ENCODE peak calls at places on chromosome 15, in ten cellular contexts. V is osteoblast; A is activated CD4-positive, alpha-beta T cell treated with anti-CD3 and anti-CD28 coated beads, Interleukin-2, amount 50 U/mL, for 1 hour; B is psoas muscle; U is AG10803; H is iris pigment epithelial cell; P is HFF-Myc; D is GM20000; M is stimulated activated CD8-positive, alpha-beta memory T cell treated with anti-CD3 and anti-CD28 coated beads, Interleukin-12 subunit alpha, Interleukin-12 subunit beta, amount 100 ng/mL, for 4 hours; W is right cardiac atrium. Y is an unnamed sample.

GRCh38 chr15:32855942-32856341 is 138.1 kb downstream of the GREM1 start:
- DNase-seq in V (peak; percentile 78), A (no peak), B (no peak), U (peak; percentile 100), H (peak; percentile 99), P (peak; percentile 95), D (no peak), M (no peak), W (no peak), Y (no peak)

GRCh38 chr15:65394280-65394789 is 16.5 kb upstream of the IGDCC3 start:
- DNase-seq in V (peak; percentile 82), A (no peak), B (no peak), U (no peak), H (no peak), P (no peak), D (no peak), M (no peak), W (no peak), Y (no peak)

GRCh38 chr15:56933420-56934210 is 15.2 kb downstream of the TCF12 start:
- DNase-seq in V (no peak), A (no peak), B (no peak), U (no peak), H (no peak), P (no peak), D (no peak), M (no peak), W (no peak), Y (no peak)

GRCh38 chr15:80934761-80935221 is 54.8 kb downstream of the MESD start:
- DNase-seq in V (peak; percentile 93), A (no peak), B (no peak), U (peak; percentile 56), H (peak; percentile 77), P (peak; percentile 24), D (no peak), M (no peak), W (peak; percentile 53), Y (no peak)

GRCh38 chr15:28881600-28881999 is 4.2 kb upstream of the APBA2 start:
- DNase-seq in V (no peak), A (no peak), B (no peak), U (no peak), H (no peak), P (no peak), D (no peak), M (no peak), W (no peak), Y (no peak)

GRCh38 chr15:55741592-55742497 is 1.1 kb downstream of the PRTG start:
- DNase-seq in V (peak; percentile 87), A (no peak), B (no peak), U (no peak), H (peak; percentile 3), P (no peak), D (peak; percentile 53), M (no peak), W (no peak), Y (no peak)

GRCh38 chr15:28891588-28891987 is 5.8 kb downstream of the APBA2 start:
- DNase-seq in V (no peak), A (no peak), B (no peak), U (no peak), H (no peak), P (no peak), D (no peak), M (no peak), W (no peak), Y (no peak)

GRCh38 chr15:80931721-80932609 is 57.7 kb downstream of the MESD start:
- DNase-seq in V (peak; percentile 92), A (no peak), B (peak; percentile 64), U (no peak), H (no peak), P (no peak), D (no peak), M (no peak), W (peak; percentile 71), Y (no peak)

GRCh38 chr15:84975871-84976351 is 5.7 kb upstream of the PDE8A start:
- DNase-seq in V (peak; percentile 58), A (no peak), B (no peak), U (no peak), H (no peak), P (no peak), D (no peak), M (no peak), W (no peak), Y (no peak)

GRCh38 chr15:60704129-60704528 is 225.2 kb upstream of the ICE2 start:
- DNase-seq in V (no peak), A (peak; percentile 45), B (no peak), U (no peak), H (no peak), P (no peak), D (no peak), M (no peak), W (no peak), Y (no peak)

GRCh38 chr15:79635897-79636596 is 203.9 kb downstream of the MINAR1 start:
- DNase-seq in V (no peak), A (no peak), B (no peak), U (peak; percentile 33), H (no peak), P (no peak), D (no peak), M (no peak), W (no peak), Y (no peak)

GRCh38 chr15:70200511-70200991 is 102.8 kb upstream of the TLE3 start:
- DNase-seq in V (no peak), A (no peak), B (peak; percentile 41), U (peak; percentile 49), H (peak; percentile 30), P (no peak), D (no peak), M (no peak), W (no peak), Y (no peak)

GRCh38 chr15:69976366-69976994 is 121.2 kb downstream of the TLE3 start:
- DNase-seq in V (peak; percentile 85), A (peak; percentile 39), B (no peak), U (peak; percentile 36), H (peak; percentile 25), P (peak; percentile 29), D (peak; percentile 56), M (no peak), W (no peak), Y (no peak)

GRCh38 chr15:98804057-98804380 is 155.7 kb downstream of the IGF1R start:
- DNase-seq in V (no peak), A (no peak), B (no peak), U (no peak), H (peak; percentile 27), P (no peak), D (no peak), M (no peak), W (no peak), Y (no peak)

GRCh38 chr15:80787238-80787805 is 8.2 kb downstream of the CEMIP start:
- DNase-seq in V (no peak), A (no peak), B (no peak), U (no peak), H (no peak), P (no peak), D (no peak), M (no peak), W (no peak), Y (no peak)

GRCh38 chr15:67172172-67172571 is 82.3 kb downstream of the AAGAB start:
- DNase-seq in V (no peak), A (no peak), B (no peak), U (no peak), H (no peak), P (no peak), D (no peak), M (no peak), W (no peak), Y (no peak)

GRCh38 chr15:88069561-88069960 is 187.0 kb downstream of the NTRK3 start:
- DNase-seq in V (no peak), A (no peak), B (no peak), U (no peak), H (no peak), P (no peak), D (no peak), M (no peak), W (no peak), Y (peak; percentile 79)

GRCh38 chr15:44087578-44088190 is 107.4 kb downstream of the FRMD5 start:
- DNase-seq in V (peak; percentile 50), A (no peak), B (no peak), U (peak; percentile 91), H (peak; percentile 92), P (peak; percentile 62), D (no peak), M (no peak), W (no peak), Y (no peak)

GRCh38 chr15:88029696-88030095 is 226.8 kb downstream of the NTRK3 start:
- DNase-seq in V (no peak), A (no peak), B (no peak), U (peak; percentile 46), H (no peak), P (no peak), D (no peak), M (no peak), W (no peak), Y (no peak)

GRCh38 chr15:62212746-62213145 is 47.7 kb upstream of the C2CD4B start:
- DNase-seq in V (no peak), A (no peak), B (no peak), U (no peak), H (no peak), P (no peak), D (no peak), M (no peak), W (no peak), Y (no peak)

GRCh38 chr15:64857421-64857820 is 15.7 kb downstream of the PLEKHO2 start:
- DNase-seq in V (peak; percentile 93), A (no peak), B (no peak), U (peak; percentile 85), H (peak; percentile 89), P (no peak), D (no peak), M (no peak), W (no peak), Y (no peak)

GRCh38 chr15:59918994-59919951 is 84.8 kb upstream of the FOXB1 start:
- DNase-seq in V (peak; percentile 54), A (no peak), B (no peak), U (peak; percentile 34), H (peak; percentile 81), P (no peak), D (peak; percentile 58), M (peak; percentile 3), W (no peak), Y (no peak)

GRCh38 chr15:31280037-31280830 is 46.4 kb upstream of the KLF13 start:
- DNase-seq in V (peak; percentile 66), A (no peak), B (no peak), U (no peak), H (no peak), P (no peak), D (no peak), M (no peak), W (no peak), Y (no peak)

GRCh38 chr15:76024021-76024768 is 12.0 kb upstream of the NRG4 start:
- DNase-seq in V (no peak), A (no peak), B (no peak), U (no peak), H (no peak), P (no peak), D (no peak), M (no peak), W (no peak), Y (no peak)

GRCh38 chr15:51186121-51186795 is 91.6 kb upstream of the TNFAIP8L3 start:
- DNase-seq in V (no peak), A (no peak), B (no peak), U (no peak), H (no peak), P (no peak), D (no peak), M (no peak), W (no peak), Y (no peak)

GRCh38 chr15:88878720-88879184 is 16.6 kb downstream of the HAPLN3 start:
- DNase-seq in V (peak; percentile 96), A (peak; percentile 37), B (no peak), U (peak; percentile 70), H (peak; percentile 36), P (peak; percentile 32), D (peak; percentile 81), M (no peak), W (no peak), Y (no peak)

GRCh38 chr15:57578288-57578900 is 13.3 kb upstream of the MYZAP start:
- DNase-seq in V (no peak), A (no peak), B (no peak), U (no peak), H (no peak), P (no peak), D (no peak), M (no peak), W (no peak), Y (no peak)

Y was measured in cerebellar nuclear complex.